ENCODE peak calls at places on chromosomes 7 and 10, in eight cellular contexts. T is activated T-cell treated with anti-CD3 and anti-CD28 coated beads, Interleukin-2, amount 50 U/mL, for 72 hours; J is GM12865; P is M059J; S is Caki2; N is astrocyte of the hippocampus; F is activated CD8-positive, alpha-beta memory T cell treated with anti-CD3 and anti-CD28 coated beads, Interleukin-2, amount 10 ng/mL, durations not matched to agents 7 days and 5 days; C is NK-92 treated with Interleukin-12 subunit alpha and Interleukin-12 subunit beta, amount 100 ng/mL, for 24 hours. W is an unnamed sample.

GRCh38 chr7:4383584-4383983 is 298.5 kb upstream of the FOXK1 start:
- DNase-seq in T (no peak), J (no peak), P (no peak), S (no peak), N (no peak), F (no peak), C (no peak), W (no peak)

GRCh38 chr10:71920540-71921318 is 43.5 kb upstream of the CHST3 start:
- DNase-seq in T (no peak), J (no peak), P (peak), S (peak), N (no peak), F (no peak), C (no peak), W (no peak)

GRCh38 chr7:70838292-70838907 is 293.5 kb upstream of the GALNT17 start:
- DNase-seq in T (no peak), J (no peak), P (no peak), S (no peak), N (no peak), F (no peak), C (no peak), W (no peak)

GRCh38 chr10:82668266-82668665 is 793.3 kb downstream of the NRG3 start:
- DNase-seq in T (no peak), J (no peak), P (no peak), S (no peak), N (peak), F (no peak), C (no peak), W (no peak)

GRCh38 chr7:147915781-147916180 is 674.8 kb upstream of the C7orf33 start:
- DNase-seq in T (no peak), J (no peak), P (no peak), S (no peak), N (no peak), F (no peak), C (no peak), W (no peak)

GRCh38 chr10:42987121-42987541 is 89.7 kb upstream of the RET start:
- DNase-seq in T (no peak), J (no peak), P (no peak), S (no peak), N (no peak), F (peak), C (no peak), W (no peak)

GRCh38 chr10:79208251-79208983 is 138.9 kb upstream of the PPIF start:
- DNase-seq in T (no peak), J (no peak), P (no peak), S (no peak), N (no peak), F (no peak), C (no peak), W (no peak)

GRCh38 chr7:65230231-65230630 is 143.4 kb upstream of the ZNF92 start:
- DNase-seq in T (no peak), J (no peak), P (peak), S (no peak), N (no peak), F (no peak), C (no peak), W (no peak)

GRCh38 chr10:43194861-43195260 is 56.6 kb downstream of the CSGALNACT2 start:
- DNase-seq in T (no peak), J (no peak), P (no peak), S (no peak), N (no peak), F (no peak), C (no peak), W (no peak)

GRCh38 chr7:108053250-108053649 is 50.3 kb upstream of the LAMB1 start:
- DNase-seq in T (no peak), J (no peak), P (no peak), S (no peak), N (no peak), F (no peak), C (no peak), W (no peak)

GRCh38 chr10:30834143-30834542 is 197.5 kb downstream of the ZNF438 start:
- DNase-seq in T (no peak), J (no peak), P (no peak), S (no peak), N (no peak), F (no peak), C (no peak), W (no peak)

W was measured in pancreas.